ENCODE peak calls at places on chromosome 10, in seven cellular contexts. N is Peyer's patch; B is activated CD4-positive, alpha-beta T cell treated with anti-CD3 and anti-CD28 coated beads, Interleukin-2, amount 10 ng/mL, durations not matched to agents 7 days and 5 days; X is mesothelial cell of epicardium; L is cardiac muscle cell; K is skeletal muscle cell; W is HTR-8/SVneo. J is an unnamed sample.

GRCh38 chr10:29473411-29474100 is 161.2 kb downstream of the SVIL start:
- DNase-seq in L (no peak), X (no peak), N (no peak), K (no peak), B (no peak), W (no peak), J (no peak)

GRCh38 chr10:93797825-93798224 is 40.1 kb downstream of the LGI1 start:
- DNase-seq in L (no peak), X (no peak), K (no peak), N (no peak), B (no peak), W (no peak), J (no peak)

GRCh38 chr10:46019541-46020343 is 10.7 kb downstream of the NCOA4 start:
- DNase-seq in W (no peak), B (peak), N (peak), L (peak), K (no peak), X (no peak), J (no peak)

GRCh38 chr10:36164556-36165504 is 522.7 kb upstream of the FZD8 start:
- DNase-seq in W (no peak), N (no peak), X (no peak), B (no peak), K (no peak), L (no peak), J (no peak)

GRCh38 chr10:69885379-69886156 is 83.9 kb downstream of the COL13A1 start:
- DNase-seq in W (no peak), X (no peak), K (no peak), L (no peak), B (no peak), N (no peak), J (peak)

GRCh38 chr10:95411635-95412034 is 120.8 kb upstream of the PDLIM1 start:
- DNase-seq in N (no peak), B (no peak), K (no peak), W (no peak), X (no peak), L (no peak), J (no peak)

GRCh38 chr10:98266647-98267046 is 1.3 kb downstream of the LOXL4 start:
- DNase-seq in L (no peak), N (no peak), W (no peak), B (no peak), X (no peak), K (no peak), J (no peak)

GRCh38 chr10:7093368-7093767 is 317.5 kb downstream of the SFMBT2 start:
- DNase-seq in K (no peak), L (no peak), N (no peak), W (no peak), X (no peak), B (no peak), J (no peak)

GRCh38 chr10:58555170-58555929 is 42.7 kb downstream of the BICC1 start:
- DNase-seq in K (no peak), N (no peak), B (no peak), X (no peak), L (no peak), W (no peak), J (peak)

GRCh38 chr10:110843031-110843430 is 28.7 kb upstream of the PDCD4 start:
- DNase-seq in B (peak), N (peak), L (no peak), X (no peak), W (no peak), K (no peak), J (no peak)

GRCh38 chr10:13382759-13383753 is 35.0 kb upstream of the SEPHS1 start:
- DNase-seq in N (peak), B (no peak), L (peak), W (no peak), X (no peak), K (no peak), J (no peak)

GRCh38 chr10:44801383-44802327 is 109.5 kb upstream of the TMEM72 start:
- DNase-seq in K (peak), X (peak), W (peak), L (peak), N (peak), B (no peak), J (no peak)

GRCh38 chr10:96509017-96509641 is 4.6 kb downstream of the TLL2 start:
- DNase-seq in W (no peak), X (no peak), L (peak), N (no peak), B (no peak), K (peak), J (no peak)

GRCh38 chr10:624605-625334 is 64.7 kb downstream of the DIP2C start:
- DNase-seq in X (no peak), K (peak), N (peak), B (no peak), W (peak), L (peak), J (no peak)

GRCh38 chr10:35795131-35795819 is 153.2 kb upstream of the FZD8 start:
- DNase-seq in X (no peak), B (no peak), K (peak), N (no peak), L (peak), W (peak), J (no peak)

GRCh38 chr10:24894309-24894708 is 58.1 kb downstream of the PRTFDC1 start:
- DNase-seq in X (no peak), N (no peak), W (peak), B (no peak), L (peak), K (peak), J (peak)

GRCh38 chr10:113216068-113216467 is 266.0 kb downstream of the TCF7L2 start:
- DNase-seq in K (no peak), L (no peak), W (no peak), N (no peak), B (no peak), X (no peak), J (no peak)

GRCh38 chr10:46518028-46518725 is 38.3 kb downstream of the GPRIN2 start:
- DNase-seq in N (peak), X (peak), B (no peak), W (no peak), L (no peak), K (no peak), J (no peak)

GRCh38 chr10:86371691-86372090 is 5.1 kb upstream of the GRID1 start:
- DNase-seq in N (peak), X (no peak), L (no peak), K (no peak), B (no peak), W (no peak), J (no peak)

GRCh38 chr10:102753724-102754123 is 10.0 kb downstream of the WBP1L start:
- DNase-seq in B (no peak), X (no peak), W (no peak), L (no peak), K (no peak), N (no peak), J (no peak)

GRCh38 chr10:91242940-91243339 is 22.5 kb downstream of the PCGF5 start:
- DNase-seq in N (no peak), B (no peak), K (no peak), W (no peak), L (peak), X (no peak), J (no peak)

GRCh38 chr10:50152792-50153272 is 85.1 kb downstream of the WASHC2A start:
- DNase-seq in B (no peak), K (no peak), X (no peak), N (peak), W (no peak), L (no peak), J (no peak)

GRCh38 chr10:113290137-113290536 is 262.7 kb upstream of the HABP2 start:
- DNase-seq in L (no peak), B (no peak), W (no peak), N (no peak), K (no peak), X (no peak), J (no peak)

GRCh38 chr10:104254493-104255243 is at the start of gene GSTO1:
- DNase-seq in K (no peak), B (peak), W (peak), X (peak), L (peak), N (peak), J (peak)

GRCh38 chr10:124242365-124242764 is 149.0 kb upstream of the CHST15 start:
- DNase-seq in B (no peak), K (no peak), W (no peak), L (no peak), N (no peak), X (no peak), J (no peak)

GRCh38 chr10:80462277-80462985 is 8.3 kb downstream of the TSPAN14 start:
- DNase-seq in N (peak), X (no peak), B (no peak), K (no peak), W (no peak), L (peak), J (no peak)

GRCh38 chr10:79266092-79266491 is 81.2 kb upstream of the PPIF start:
- DNase-seq in K (no peak), N (no peak), W (no peak), X (no peak), L (no peak), B (no peak), J (no peak)

GRCh38 chr10:77247076-77247561 is 390.5 kb downstream of the KCNMA1 start:
- DNase-seq in W (no peak), B (no peak), L (peak), X (no peak), K (no peak), N (no peak), J (no peak)

GRCh38 chr10:105675333-105675732 is 1034.2 kb downstream of the SORCS3 start:
- DNase-seq in X (no peak), N (no peak), W (no peak), L (no peak), B (no peak), K (no peak), J (no peak)

GRCh38 chr10:129564923-129565322 is 97.9 kb downstream of the MGMT start:
- DNase-seq in K (no peak), W (no peak), N (no peak), X (no peak), L (no peak), B (no peak), J (no peak)

GRCh38 chr10:68242051-68242450 is 10.1 kb upstream of the ATOH7 start:
- DNase-seq in X (no peak), L (no peak), N (no peak), W (no peak), B (no peak), K (no peak), J (no peak)

GRCh38 chr10:76962851-76963250 is 674.8 kb downstream of the KCNMA1 start:
- DNase-seq in X (no peak), L (no peak), N (no peak), K (no peak), B (no peak), W (no peak), J (no peak)

GRCh38 chr10:235921-236320 is 100.7 kb downstream of the ZMYND11 start:
- DNase-seq in W (no peak), B (no peak), N (no peak), L (no peak), X (no peak), K (no peak), J (no peak)

GRCh38 chr10:97866524-97867219 is 17.0 kb downstream of the GOLGA7B start:
- DNase-seq in X (no peak), B (no peak), N (no peak), W (no peak), L (no peak), K (no peak), J (no peak)